ENCODE peak calls at places on chromosomes 16 and 17, in five cellular contexts. J is retina; N is stimulated activated CD8-positive, alpha-beta memory T cell treated with anti-CD3 and anti-CD28 coated beads, Interleukin-7, amount 100 ng/mL, for 24 hours; Q is activated CD4-positive, alpha-beta T cell treated with anti-CD3 and anti-CD28 coated beads for 24 hours; K is HEK293T. G is an unnamed sample.

GRCh38 chr17:77214743-77215142 is 74.0 kb downstream of the SEC14L1 start:
- DNase-seq in J (peak), N (no peak), Q (no peak), K (peak), G (peak)

GRCh38 chr17:14840616-14841231 is 424.4 kb downstream of the PMP22 start:
- DNase-seq in J (no peak), N (no peak), Q (no peak), K (no peak), G (no peak)

GRCh38 chr16:79278506-79278905 is 322.0 kb downstream of the MAF start:
- DNase-seq in J (no peak), N (no peak), Q (peak), K (no peak), G (no peak)

GRCh38 chr17:5210853-5211252 is 19.2 kb upstream of the ZNF594 start:
- DNase-seq in J (no peak), N (no peak), Q (no peak), K (no peak), G (no peak)

GRCh38 chr16:68351463-68351862 is 40.6 kb downstream of the PRMT7 start:
- DNase-seq in J (no peak), N (no peak), Q (no peak), K (no peak), G (no peak)

GRCh38 chr17:10271004-10271620 is 72.7 kb upstream of the GAS7 start:
- DNase-seq in J (no peak), N (no peak), Q (no peak), K (no peak), G (no peak)

GRCh38 chr16:80968386-80969113 is 38.1 kb downstream of the CMC2 start:
- DNase-seq in J (no peak), N (no peak), Q (no peak), K (no peak), G (no peak)

GRCh38 chr16:49890876-49891275 is 35.0 kb upstream of the ZNF423 start:
- DNase-seq in J (no peak), N (no peak), Q (peak), K (peak), G (no peak)